ENCODE peak calls at places on chromosomes 7 and 10, in four cellular contexts. E is AG08396, W is ACHN, Y is left cardiac atrium. U is an unnamed sample.

GRCh38 chr10:47165168-47165710 is 134.8 kb upstream of the GDF10 start:
- DNase-seq in E (no peak), W (no peak), Y (no peak), U (no peak)

GRCh38 chr10:59625842-59626522 is 83.7 kb downstream of the SLC16A9 start:
- DNase-seq in E (peak), W (peak), Y (no peak), U (no peak)

GRCh38 chr10:69468771-69469129 is 17.5 kb downstream of the TSPAN15 start:
- DNase-seq in E (no peak), W (no peak), Y (no peak), U (no peak)

GRCh38 chr7:46725136-46725535 is 804.1 kb upstream of the IGFBP3 start:
- DNase-seq in E (no peak), W (no peak), Y (no peak), U (no peak)

GRCh38 chr7:37921340-37921805 is 933 bp downstream of the EPDR1 start:
- DNase-seq in E (no peak), W (peak), Y (peak), U (peak)

GRCh38 chr10:88270871-88271713 is 312.0 kb downstream of the RNLS start:
- DNase-seq in E (peak), W (no peak), Y (no peak), U (no peak)

GRCh38 chr7:47327306-47327697 is 254.6 kb downstream of the TNS3 start:
- DNase-seq in E (peak), W (no peak), Y (no peak), U (peak)

GRCh38 chr7:29482056-29482455 is 81.6 kb upstream of the PRR15 start:
- DNase-seq in E (no peak), W (no peak), Y (no peak), U (no peak)

GRCh38 chr7:34620425-34620824 is 37.6 kb upstream of the NPSR1 start:
- DNase-seq in E (no peak), W (no peak), Y (no peak), U (no peak)

GRCh38 chr10:98397089-98397600 is 17.8 kb downstream of the PYROXD2 start:
- DNase-seq in E (no peak), W (no peak), Y (no peak), U (no peak)

GRCh38 chr10:21135396-21135973 is 238.4 kb upstream of the NEBL start:
- DNase-seq in E (no peak), W (no peak), Y (no peak), U (no peak)

GRCh38 chr7:76325092-76325491 is 22.6 kb downstream of the HSPB1 start:
- DNase-seq in E (no peak), W (no peak), Y (no peak), U (no peak)

GRCh38 chr10:60536529-60537114 is 146.9 kb upstream of the ANK3 start:
- DNase-seq in E (no peak), W (peak), Y (no peak), U (no peak)

GRCh38 chr7:98168181-98168903 is 42.9 kb upstream of the BHLHA15 start:
- DNase-seq in E (peak), W (peak), Y (peak), U (no peak)

GRCh38 chr10:87504307-87504666 is 406 bp upstream of the MINPP1 start:
- DNase-seq in E (no peak), W (no peak), Y (no peak), U (no peak)

GRCh38 chr7:85184599-85185354 is 2.1 kb downstream of the SEMA3D start:
- DNase-seq in E (peak), W (no peak), Y (peak), U (no peak)

GRCh38 chr10:19488592-19489280 is 327.5 kb upstream of the PLXDC2 start:
- DNase-seq in E (no peak), W (no peak), Y (peak), U (peak)

GRCh38 chr7:101534873-101535272 is 94.2 kb downstream of the MYL10 start:
- DNase-seq in E (no peak), W (no peak), Y (no peak), U (no peak)

GRCh38 chr10:46175311-46175710 is 111.5 kb upstream of the ANTXRL start:
- DNase-seq in E (no peak), W (no peak), Y (no peak), U (no peak)

GRCh38 chr7:45088821-45089313 is at the start of gene NACAD:
- DNase-seq in E (peak), W (peak), Y (peak), U (peak)

GRCh38 chr10:62554632-62555199 is 180.5 kb downstream of the ZNF365 start:
- DNase-seq in E (peak), W (peak), Y (no peak), U (no peak)

GRCh38 chr7:28157826-28158416 is 22.7 kb downstream of the JAZF1 start:
- DNase-seq in E (no peak), W (no peak), Y (no peak), U (no peak)

GRCh38 chr7:97012293-97013005 is 7.1 kb downstream of the DLX6 start:
- DNase-seq in E (no peak), W (no peak), Y (no peak), U (no peak)

GRCh38 chr7:12650080-12650479 is 37.4 kb upstream of the ARL4A start:
- DNase-seq in E (no peak), W (no peak), Y (no peak), U (no peak)

GRCh38 chr10:71694567-71694968 is 25.0 kb downstream of the C10orf105 start:
- DNase-seq in E (no peak), W (no peak), Y (no peak), U (no peak)

U was measured in left ventricle myocardium inferior.